ENCODE peak calls at places on chromosomes 16 and 17, in six cellular contexts. B, M, U, H, Y and O are unnamed samples.

GRCh38 chr17:2892305-2892971 is 96.2 kb downstream of the RAP1GAP2 start:
- DNase-seq in M (no peak), U (no peak), B (no peak), Y (no peak), H (peak), O (peak)

GRCh38 chr16:11743308-11744074 is 834 bp upstream of the TXNDC11 start:
- DNase-seq in Y (no peak), U (no peak), B (peak), H (peak), M (peak), O (peak)

GRCh38 chr17:34398990-34399389 is 36.0 kb upstream of the CCL1 start:
- DNase-seq in U (no peak), B (no peak), M (no peak), H (no peak), Y (no peak), O (no peak)

GRCh38 chr17:80068301-80069160 is 32.1 kb downstream of the CCDC40 start:
- DNase-seq in B (no peak), Y (no peak), M (no peak), H (peak), U (no peak), O (no peak)

GRCh38 chr17:75626496-75627038 is 6.7 kb upstream of the SMIM5 start:
- DNase-seq in Y (no peak), M (no peak), U (no peak), H (no peak), B (no peak), O (no peak)

GRCh38 chr17:16872351-16872751 is 99.6 kb downstream of the TNFRSF13B start:
- DNase-seq in B (peak), H (peak), Y (no peak), M (no peak), U (no peak), O (no peak)

GRCh38 chr16:56362057-56362655 is 63.2 kb downstream of the AMFR start:
- DNase-seq in Y (no peak), M (no peak), U (no peak), H (no peak), B (no peak), O (no peak)

GRCh38 chr17:30236807-30237206 is 1.3 kb upstream of the SLC6A4 start:
- DNase-seq in M (no peak), U (peak), Y (peak), H (peak), B (no peak), O (no peak)

GRCh38 chr17:80955673-80956306 is 35.9 kb upstream of the CHMP6 start:
- DNase-seq in U (no peak), M (no peak), H (no peak), Y (no peak), B (no peak), O (no peak)

GRCh38 chr17:79918581-79919163 is 79.4 kb upstream of the CBX4 start:
- DNase-seq in H (no peak), Y (no peak), B (no peak), U (no peak), M (no peak), O (no peak)

GRCh38 chr17:51191895-51192294 is 25.7 kb downstream of the NME2 start:
- DNase-seq in M (no peak), H (no peak), B (no peak), U (no peak), Y (no peak), O (no peak)

GRCh38 chr16:9607512-9608230 is 516.2 kb downstream of the HAPSTR1 start:
- DNase-seq in M (no peak), B (no peak), H (no peak), U (no peak), Y (no peak), O (no peak)

GRCh38 chr17:4369557-4370230 is 3.2 kb upstream of the UBE2G1 start:
- DNase-seq in M (no peak), U (no peak), Y (no peak), H (no peak), B (no peak), O (no peak)

GRCh38 chr17:40548982-40549680 is 16.1 kb downstream of the CCR7 start:
- DNase-seq in U (no peak), H (peak), M (no peak), B (peak), Y (no peak), O (peak)